ENCODE peak calls at places on chromosomes 6 and 20, in five cellular contexts. X, C, J, D and Z are unnamed samples.

GRCh38 chr6:449057-449430 is 57.5 kb downstream of the IRF4 start:
- DNase-seq in C (no peak), D (no peak), X (no peak), J (peak; percentile 64), Z (no peak)

GRCh38 chr20:3927486-3928291 is 38.5 kb downstream of the PANK2 start:
- DNase-seq in X (no peak), C (no peak), D (peak; percentile 79), J (peak; percentile 85), Z (no peak)

GRCh38 chr6:7903673-7904072 is 6.9 kb downstream of the TXNDC5 start:
- DNase-seq in J (no peak), X (no peak), C (no peak), D (no peak), Z (no peak)

GRCh38 chr6:125046107-125046925 is 84.1 kb downstream of the RNF217 start:
- DNase-seq in X (no peak), D (no peak), C (no peak), J (no peak), Z (no peak)

GRCh38 chr6:40931927-40932326 is 107.1 kb downstream of the UNC5CL start:
- DNase-seq in C (no peak), J (no peak), D (no peak), X (no peak), Z (no peak)

GRCh38 chr20:2331901-2332565 is 36.2 kb downstream of the TGM3 start:
- DNase-seq in X (no peak), J (no peak), C (no peak), D (no peak), Z (no peak)

GRCh38 chr6:139706949-139707348 is 332.5 kb upstream of the CITED2 start:
- DNase-seq in J (no peak), C (no peak), X (no peak), D (no peak), Z (no peak)

GRCh38 chr20:60046011-60046413 is 87.8 kb downstream of the CDH26 start:
- DNase-seq in X (no peak), D (no peak), J (no peak), C (no peak), Z (no peak)

GRCh38 chr20:57652865-57653545 is 32.8 kb upstream of the ZBP1 start:
- DNase-seq in C (peak; percentile 1), J (peak; percentile 71), D (peak; percentile 65), X (no peak), Z (no peak)

GRCh38 chr6:25511386-25511785 is 140.6 kb upstream of the SCGN start:
- DNase-seq in X (no peak), J (no peak), C (no peak), D (no peak), Z (no peak)

GRCh38 chr6:160992323-160993314 is 1.1 kb downstream of the MAP3K4 start:
- DNase-seq in D (no peak), X (no peak), J (no peak), C (peak; percentile 49), Z (peak; percentile 60)

GRCh38 chr6:12473494-12473893 is 183.3 kb downstream of the EDN1 start:
- DNase-seq in J (no peak), D (no peak), X (no peak), C (no peak), Z (no peak)

GRCh38 chr6:156080371-156080770 is 624.7 kb upstream of the NOX3 start:
- DNase-seq in D (no peak), X (no peak), C (no peak), J (no peak), Z (no peak)

GRCh38 chr6:37785688-37786270 is 33.7 kb upstream of the ZFAND3 start:
- DNase-seq in J (no peak), C (no peak), X (no peak), D (no peak), Z (no peak)

GRCh38 chr20:51412333-51412761 is 130.2 kb downstream of the NFATC2 start:
- DNase-seq in X (no peak), C (no peak), J (no peak), D (no peak), Z (no peak)

GRCh38 chr6:46676604-46677313 is 10.9 kb upstream of the TDRD6 start:
- DNase-seq in D (no peak), J (no peak), X (no peak), C (no peak), Z (no peak)

GRCh38 chr6:46674410-46674809 is 13.3 kb upstream of the TDRD6 start:
- DNase-seq in J (no peak), X (no peak), D (no peak), C (no peak), Z (no peak)

GRCh38 chr6:46677314-46677654 is 10.4 kb upstream of the TDRD6 start:
- DNase-seq in X (no peak), C (no peak), J (no peak), D (no peak), Z (no peak)
- TF ChIP-seq CTCF in X (no peak), C (no peak), J (no peak), D (no peak), Z (peak; percentile 8)

GRCh38 chr6:23547851-23548250 is 578.2 kb upstream of the NRSN1 start:
- DNase-seq in C (peak; percentile 27), D (no peak), J (no peak), X (no peak), Z (no peak)
- TF ChIP-seq CTCF in C (no peak), D (no peak), J (no peak), X (no peak), Z (no peak)

GRCh38 chr20:37342231-37343177 is 3.4 kb upstream of the SRC start:
- DNase-seq in J (peak; percentile 54), C (no peak), D (peak; percentile 43), X (no peak), Z (no peak)
- TF ChIP-seq CTCF in J (no peak), C (no peak), D (no peak), X (no peak), Z (no peak)

GRCh38 chr20:59033616-59034165 is 1.6 kb upstream of the ATP5F1E start:
- DNase-seq in J (no peak), X (no peak), D (no peak), C (no peak), Z (no peak)

GRCh38 chr20:59033093-59033492 is 958 bp upstream of the ATP5F1E start:
- DNase-seq in D (no peak), J (no peak), X (no peak), C (no peak), Z (no peak)

GRCh38 chr20:59032023-59032712 is at the start of gene ATP5F1E:
- DNase-seq in J (peak; percentile 98), C (peak; percentile 98), X (peak; percentile 76), D (peak; percentile 98), Z (peak; percentile 97)

GRCh38 chr20:59031326-59032022 is 661 bp downstream of the ATP5F1E start:
- DNase-seq in X (no peak), D (no peak), J (no peak), C (no peak), Z (peak; percentile 45)

DNA sequence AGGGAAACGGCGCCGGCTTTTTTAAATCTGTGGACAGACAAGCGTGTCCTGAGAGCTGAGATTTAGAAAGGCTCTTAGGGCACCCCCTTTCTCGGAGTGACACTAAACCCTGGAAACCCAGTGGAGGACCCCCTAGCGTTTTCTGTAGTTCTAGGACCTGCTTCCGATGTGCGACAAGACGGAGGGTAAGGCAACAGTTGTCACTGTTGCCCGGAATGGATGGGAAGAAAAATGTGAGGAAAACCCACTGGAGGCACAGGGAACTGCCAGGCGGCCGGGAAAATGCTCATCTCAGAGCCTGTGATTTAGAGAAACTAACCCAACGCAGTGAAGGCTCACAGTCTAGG is 551 bp upstream of the ATP5F1E start:
- DNase-seq in J (no peak), D (no peak), X (no peak), C (peak; percentile 41), Z (no peak)
- TF ChIP-seq CTCF in J (no peak), D (no peak), X (no peak), C (no peak), Z (no peak)